ENCODE peak calls at places on chromosomes 6 and 20, in ten cellular contexts. K is pancreas, S is colonic mucosa, L is psoas muscle, U is heart left ventricle, Y is breast epithelium, R is spleen, Q is lower lobe of right lung, F is left lung, T is tibial artery. Z is an unnamed sample. For H3K27me3, the result is how much of the 10 kb centered on the place peaks cover.

GRCh38 chr20:47055699-47056369 is 161.2 kb downstream of the EYA2 start:
- DNase-seq in F (no peak), Y (no peak), R (no peak), L (no peak), K (no peak), S (peak), T (no peak), U (no peak), Q (no peak), Z (no peak)

GRCh38 chr6:32761084-32761483 is 2.2 kb downstream of the HLA-DQB2 start:
- DNase-seq in S (no peak), R (no peak), T (no peak), F (no peak), Q (no peak), Y (no peak), L (no peak), K (no peak), U (no peak), Z (no peak)

GRCh38 chr6:4191271-4191721 is 55.9 kb upstream of the ECI2 start:
- DNase-seq in S (no peak), R (no peak), L (no peak), U (no peak), Q (no peak), T (no peak), F (no peak), Y (no peak), K (peak), Z (no peak)

GRCh38 chr6:138979365-138979764 is 8.7 kb downstream of the REPS1 start:
- DNase-seq in U (no peak), F (no peak), K (no peak), L (no peak), S (no peak), T (no peak), Y (no peak), R (no peak), Q (no peak), Z (no peak)

GRCh38 chr6:122832515-122833228 is 43.6 kb downstream of the SMPDL3A start:
- DNase-seq in Y (no peak), R (no peak), Q (no peak), L (no peak), F (no peak), T (no peak), S (no peak), K (no peak), U (no peak), Z (no peak)

GRCh38 chr6:145036236-145036635 is 699.1 kb downstream of the EPM2A start:
- DNase-seq in Q (no peak), T (no peak), S (no peak), R (no peak), Y (no peak), U (no peak), K (no peak), F (no peak), L (no peak), Z (no peak)

GRCh38 chr6:114638346-114638745 is 295.5 kb upstream of the HS3ST5 start:
- DNase-seq in T (no peak), Q (no peak), F (no peak), L (no peak), Y (no peak), U (no peak), K (no peak), S (no peak), R (no peak), Z (no peak)

GRCh38 chr6:30890646-30891449 is 6.5 kb downstream of the DDR1 start:
- DNase-seq in R (peak), L (no peak), T (peak), F (no peak), S (no peak), K (no peak), Y (no peak), U (no peak), Q (no peak), Z (no peak)

GRCh38 chr6:14151773-14152172 is 34.2 kb downstream of the CD83 start:
- DNase-seq in U (no peak), L (no peak), F (no peak), Q (no peak), K (no peak), T (no peak), R (no peak), Y (no peak), S (no peak), Z (no peak)

GRCh38 chr6:53647437-53648094 is 18.0 kb downstream of the KLHL31 start:
- DNase-seq in Y (no peak), R (no peak), T (no peak), K (no peak), F (no peak), Q (no peak), U (no peak), S (no peak), L (no peak), Z (no peak)

GRCh38 chr6:33165581-33166258 is 26.5 kb downstream of the COL11A2 start:
- DNase-seq in S (no peak), Y (no peak), T (no peak), F (peak), R (no peak), K (peak), U (no peak), Q (no peak), L (no peak), Z (no peak)

GRCh38 chr6:124927806-124928205 is 34.4 kb upstream of the RNF217 start:
- DNase-seq in K (no peak), S (no peak), U (no peak), L (no peak), R (no peak), F (no peak), Q (no peak), T (no peak), Y (no peak), Z (no peak)

GRCh38 chr6:166768761-166769160 is 141.7 kb upstream of the RPS6KA2 start:
- DNase-seq in Y (no peak), L (no peak), S (peak), U (no peak), F (no peak), K (no peak), T (no peak), R (no peak), Q (no peak), Z (no peak)

GRCh38 chr20:47293524-47294157 is 62.9 kb downstream of the ZMYND8 start:
- DNase-seq in U (no peak), R (no peak), Q (no peak), L (no peak), F (no peak), Y (no peak), T (peak), K (no peak), S (no peak), Z (no peak)

GRCh38 chr6:170152111-170152926 is 138.6 kb downstream of the DLL1 start:
- DNase-seq in S (peak), F (peak), L (peak), U (peak), Y (peak), R (peak), T (peak), Q (peak), K (peak), Z (peak)

GRCh38 chr20:10002871-10003270 is 31.9 kb upstream of the ANKEF1 start:
- DNase-seq in S (no peak), U (no peak), Y (no peak), F (no peak), K (no peak), R (no peak), L (no peak), T (no peak), Q (no peak), Z (no peak)

GRCh38 chr20:34062651-34063482 is 49.2 kb downstream of the EIF2S2 start:
- DNase-seq in K (no peak), U (no peak), T (no peak), R (no peak), F (no peak), L (no peak), Q (no peak), S (no peak), Y (no peak), Z (no peak)

GRCh38 chr20:6637160-6637579 is 130.3 kb upstream of the BMP2 start:
- DNase-seq in Q (no peak), U (no peak), F (no peak), R (no peak), Y (no peak), K (no peak), T (no peak), S (no peak), L (no peak), Z (no peak)

GRCh38 chr6:16130437-16130891 is 1.6 kb downstream of the MYLIP start:
- DNase-seq in L (no peak), Q (no peak), F (no peak), U (no peak), R (no peak), K (no peak), Y (no peak), S (peak), T (no peak), Z (no peak)

GRCh38 chr6:18293192-18293904 is 29.0 kb upstream of the DEK start:
- DNase-seq in Y (no peak), U (no peak), S (peak), Q (no peak), K (no peak), F (no peak), L (no peak), T (no peak), R (no peak), Z (no peak)

GRCh38 chr6:1669996-1670395 is 60.3 kb downstream of the FOXC1 start:
- DNase-seq in Y (no peak), Q (no peak), U (no peak), L (no peak), S (no peak), R (no peak), F (no peak), T (no peak), K (no peak), Z (no peak)

GRCh38 chr6:152952045-152952444 is 30.8 kb downstream of the FBXO5 start:
- DNase-seq in Y (no peak), U (no peak), S (no peak), L (no peak), F (no peak), R (no peak), T (no peak), K (no peak), Q (no peak), Z (no peak)

GRCh38 chr6:12875061-12875460 is 158.5 kb downstream of the PHACTR1 start:
- DNase-seq in L (no peak), R (no peak), T (no peak), U (no peak), K (no peak), F (no peak), Q (no peak), Y (no peak), S (no peak), Z (no peak)

GRCh38 chr20:1507276-1507675 is 16.1 kb upstream of the SIRPB2 start:
- DNase-seq in K (no peak), R (no peak), Q (no peak), S (no peak), U (no peak), F (no peak), T (no peak), Y (no peak), L (no peak), Z (no peak)

GRCh38 chr6:135234492-135234780 is 53.3 kb downstream of the MYB start:
- DNase-seq in S (no peak), L (no peak), F (no peak), Q (no peak), K (no peak), T (no peak), Y (no peak), R (no peak), U (no peak), Z (no peak)

GRCh38 chr6:141580121-141580520 is 552.6 kb upstream of the GJE1 start:
- DNase-seq in R (no peak), S (no peak), Y (no peak), L (no peak), Q (no peak), K (no peak), F (no peak), U (no peak), T (no peak), Z (no peak)

DNA sequence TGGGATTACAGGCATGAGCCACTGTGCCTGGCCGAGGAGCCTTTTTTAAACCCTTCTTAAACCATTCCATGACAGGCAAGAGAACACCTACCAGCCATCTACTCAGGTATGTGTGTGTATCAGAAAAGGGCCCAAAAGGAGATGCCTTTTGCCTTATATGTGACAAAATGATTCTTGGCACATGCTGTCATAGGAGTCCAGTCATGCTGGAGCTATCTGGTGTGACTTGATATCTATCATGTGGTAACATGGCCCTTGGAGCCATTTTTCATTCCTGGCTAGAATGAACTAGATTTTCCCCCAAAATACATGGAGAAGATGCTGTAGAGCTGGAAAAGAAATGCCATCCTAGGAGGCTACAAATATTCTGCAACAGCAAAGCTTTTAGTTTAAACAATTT is 129.1 kb downstream of the DST start:
- DNase-seq in Y (no peak), T (no peak), K (no peak), S (no peak), F (no peak), Q (no peak), L (no peak), R (no peak), U (no peak), Z (no peak)
- H3K27me3 ChIP-seq in Y (under half), T (under half), K (under half), S (under half), F (under half), Q (under half), L (under half), R (under half), U (under half), Z (under half)

GRCh38 chr6:7260291-7261029 is 52.5 kb downstream of the SSR1 start:
- DNase-seq in L (no peak), Y (no peak), U (no peak), R (peak), S (peak), K (peak), F (peak), T (no peak), Q (no peak), Z (no peak)
- H3K4me3 ChIP-seq in L (peak), Y (peak), U (peak), R (peak), S (peak), K (peak), F (peak), T (peak), Q (peak), Z (peak)

GRCh38 chr6:39791311-39791710 is 865 bp upstream of the DAAM2 start:
- DNase-seq in R (no peak), L (no peak), Y (no peak), U (no peak), S (no peak), F (no peak), Q (no peak), T (no peak), K (no peak), Z (no peak)

GRCh38 chr6:39793528-39793927 is 1.4 kb downstream of the DAAM2 start:
- DNase-seq in Y (no peak), F (no peak), R (no peak), Q (no peak), U (no peak), L (no peak), T (no peak), S (no peak), K (no peak), Z (no peak)

GRCh38 chr6:39792501-39793450 is 600 bp downstream of the DAAM2 start:
- DNase-seq in U (peak), T (no peak), F (no peak), R (no peak), Y (no peak), K (peak), L (peak), S (no peak), Q (no peak), Z (no peak)

GRCh38 chr6:39791850-39792500 is at the start of gene DAAM2:
- DNase-seq in K (peak), L (peak), S (peak), Q (peak), F (peak), R (peak), U (peak), T (peak), Y (peak), Z (peak)

GRCh38 chr6:39794231-39794630 is 2.1 kb downstream of the DAAM2 start:
- DNase-seq in K (no peak), F (no peak), T (no peak), Q (no peak), S (no peak), Y (no peak), R (no peak), L (no peak), U (no peak), Z (no peak)
- TF ChIP-seq CTCF in K (no peak), F (no peak), T (peak), Q (no peak), S (no peak), Y (no peak), R (no peak), L (no peak), U (no peak), Z (no peak)

GRCh38 chr20:59441306-59441705 is 140.9 kb downstream of the EDN3 start:
- DNase-seq in T (peak), K (no peak), F (no peak), L (no peak), U (no peak), S (no peak), Q (no peak), Y (no peak), R (no peak), Z (no peak)
- H3K27me3 ChIP-seq in T (under half), K (under half), F (under half), L (under half), U (under half), S (under half), Q (under half), Y (under half), R (under half), Z (half or more)

GRCh38 chr20:63552481-63553249 is 1.3 kb upstream of the FNDC11 start:
- DNase-seq in L (no peak), S (no peak), Q (no peak), T (no peak), Y (no peak), U (no peak), F (no peak), K (no peak), R (no peak), Z (no peak)

GRCh38 chr20:63553933-63554290 is at the start of gene FNDC11:
- DNase-seq in Q (peak), U (peak), K (no peak), R (peak), F (no peak), Y (no peak), L (no peak), S (no peak), T (no peak), Z (no peak)

GRCh38 chr20:63555661-63556381 is 1.9 kb downstream of the FNDC11 start:
- DNase-seq in S (no peak), R (no peak), L (no peak), Y (no peak), K (no peak), Q (no peak), F (no peak), T (no peak), U (no peak), Z (no peak)

GRCh38 chr20:63553251-63553932 is 567 bp upstream of the FNDC11 start:
- DNase-seq in L (peak), Y (peak), F (peak), T (peak), K (peak), U (peak), S (peak), Q (peak), R (peak), Z (peak)

GRCh38 chr20:63554361-63555278 is 661 bp downstream of the FNDC11 start:
- DNase-seq in U (no peak), K (no peak), Y (no peak), F (no peak), R (peak), T (no peak), L (no peak), S (no peak), Q (no peak), Z (no peak)
- H3K4me3 ChIP-seq in U (peak), K (no peak), Y (peak), F (no peak), R (peak), T (peak), L (peak), S (peak), Q (peak), Z (peak)

DNA sequence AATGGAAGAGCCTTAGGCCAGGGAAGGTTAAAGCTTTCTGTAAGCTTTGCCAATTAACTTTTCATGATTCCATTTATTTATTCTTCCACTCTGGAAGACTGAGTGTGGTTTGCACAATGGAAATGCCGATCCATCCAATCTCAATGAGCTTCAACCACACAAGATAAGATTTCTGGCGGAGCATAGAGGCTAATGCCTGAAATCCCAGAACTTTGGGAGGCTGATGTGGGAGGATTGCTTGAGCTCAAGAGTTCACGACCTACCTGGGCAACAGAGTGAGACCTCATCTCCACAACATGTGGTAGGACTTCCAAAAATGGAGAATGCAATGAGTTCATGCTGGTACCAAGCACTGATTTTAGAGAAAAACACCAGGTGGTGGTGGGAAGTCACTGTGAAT is 6.2 kb downstream of the ENPP1 start:
- DNase-seq in R (no peak), L (no peak), S (no peak), Y (no peak), T (no peak), Q (no peak), K (no peak), F (no peak), U (no peak), Z (no peak)
- TF ChIP-seq CTCF in R (no peak), L (no peak), S (no peak), Y (no peak), T (no peak), Q (no peak), K (no peak), F (no peak), U (no peak), Z (no peak)

DNA sequence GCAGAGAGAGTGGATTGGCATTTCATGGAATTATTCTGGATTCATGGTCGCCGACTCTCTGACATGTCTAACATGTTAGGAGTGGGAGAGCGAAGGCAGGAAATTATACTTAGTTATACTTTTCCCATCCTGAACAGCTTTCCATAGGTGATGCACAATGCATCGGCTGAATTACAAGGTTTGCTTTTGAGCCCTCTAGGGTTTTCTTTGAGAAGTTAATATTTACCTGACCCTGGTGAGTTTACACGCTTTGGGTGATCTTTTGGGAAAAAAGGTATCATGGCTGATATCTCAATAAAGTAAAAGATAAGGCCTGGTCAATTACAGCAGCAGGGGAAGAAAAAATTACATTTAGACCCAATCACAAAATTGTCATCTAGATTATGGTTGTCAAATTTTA is 14.0 kb upstream of the NKX2-2 start:
- DNase-seq in F (no peak), R (no peak), U (no peak), L (no peak), T (no peak), Y (no peak), Q (no peak), S (no peak), K (no peak), Z (no peak)
- H3K27me3 ChIP-seq in F (half or more), R (under half), U (half or more), L (under half), T (under half), Y (under half), Q (half or more), S (under half), K (under half), Z (half or more)

GRCh38 chr6:7147051-7147671 is 39.4 kb downstream of the RREB1 start:
- DNase-seq in S (no peak), R (no peak), L (no peak), Y (no peak), K (no peak), Q (no peak), T (no peak), F (no peak), U (no peak), Z (no peak)

GRCh38 chr6:7146079-7146828 is 38.5 kb downstream of the RREB1 start:
- DNase-seq in L (peak), K (no peak), Q (peak), U (peak), S (peak), R (peak), Y (peak), F (peak), T (peak), Z (peak)

GRCh38 chr6:7143161-7143974 is 35.6 kb downstream of the RREB1 start:
- DNase-seq in R (no peak), L (no peak), T (no peak), S (no peak), U (no peak), K (no peak), F (no peak), Y (no peak), Q (no peak), Z (no peak)

GRCh38 chr6:7145269-7146078 is 37.7 kb downstream of the RREB1 start:
- DNase-seq in K (no peak), R (no peak), L (no peak), U (no peak), T (no peak), Q (no peak), S (peak), F (no peak), Y (peak), Z (no peak)

GRCh38 chr6:7144810-7145209 is 37.0 kb downstream of the RREB1 start:
- DNase-seq in R (no peak), U (no peak), Q (no peak), T (no peak), K (no peak), F (no peak), S (no peak), Y (no peak), L (no peak), Z (no peak)
- H3K4me3 ChIP-seq in R (no peak), U (no peak), Q (no peak), T (no peak), K (no peak), F (no peak), S (no peak), Y (no peak), L (no peak), Z (no peak)

Z was measured in left ventricle myocardium inferior.